ENCODE peak calls at places on chromosomes 7 and 10, in ten cellular contexts. Z, H, I, O, W, Q, K, T, P and R are unnamed samples.

GRCh38 chr10:30705086-30705624 is 75.6 kb upstream of the LYZL2 start:
- DNase-seq in Z (peak; percentile 47), H (no peak), I (no peak), O (no peak), W (no peak), Q (no peak), K (peak; percentile 72), T (no peak), P (no peak), R (no peak)

GRCh38 chr7:43491123-43491522 is 91.8 kb upstream of the STK17A start:
- DNase-seq in Z (no peak), H (no peak), I (no peak), O (no peak), W (no peak), Q (no peak), K (no peak), T (no peak), P (no peak), R (no peak)

GRCh38 chr7:46007990-46008643 is 87.0 kb upstream of the IGFBP3 start:
- DNase-seq in Z (no peak), H (no peak), I (no peak), O (no peak), W (no peak), Q (no peak), K (no peak), T (no peak), P (no peak), R (no peak)

GRCh38 chr10:119090968-119091367 is 10.4 kb upstream of the EIF3A start:
- DNase-seq in Z (peak; percentile 20), H (no peak), I (peak; percentile 47), O (no peak), W (no peak), Q (no peak), K (no peak), T (no peak), P (no peak), R (peak; percentile 37)

GRCh38 chr7:107527196-107527595 is 36.5 kb downstream of the COG5 start:
- DNase-seq in Z (no peak), H (no peak), I (no peak), O (no peak), W (no peak), Q (no peak), K (no peak), T (no peak), P (no peak), R (no peak)

GRCh38 chr10:61319550-61320256 is 133.5 kb downstream of the TMEM26 start:
- DNase-seq in Z (no peak), H (no peak), I (no peak), O (no peak), W (no peak), Q (no peak), K (no peak), T (no peak), P (no peak), R (no peak)

GRCh38 chr7:27842094-27842493 is 102.1 kb downstream of the TAX1BP1 start:
- DNase-seq in Z (no peak), H (no peak), I (no peak), O (no peak), W (no peak), Q (no peak), K (no peak), T (no peak), P (no peak), R (no peak)

GRCh38 chr10:42954776-42955492 is 121.9 kb upstream of the RET start:
- DNase-seq in Z (no peak), H (no peak), I (no peak), O (no peak), W (no peak), Q (no peak), K (peak; percentile 33), T (no peak), P (no peak), R (no peak)

GRCh38 chr7:2759736-2760097 is 71.7 kb downstream of the AMZ1 start:
- DNase-seq in Z (no peak), H (no peak), I (no peak), O (no peak), W (no peak), Q (peak; percentile 11), K (no peak), T (no peak), P (peak; percentile 46), R (no peak)

GRCh38 chr7:121994625-121995410 is 121.9 kb downstream of the PTPRZ1 start:
- DNase-seq in Z (peak; percentile 8), H (peak; percentile 59), I (peak; percentile 3), O (peak; percentile 27), W (peak; percentile 31), Q (peak; percentile 73), K (peak; percentile 76), T (peak; percentile 9), P (peak; percentile 54), R (peak; percentile 5)

GRCh38 chr7:101173752-101174244 is 6.3 kb downstream of the NAT16 start:
- DNase-seq in Z (peak; percentile 69), H (peak; percentile 90), I (peak; percentile 24), O (no peak), W (peak; percentile 61), Q (no peak), K (peak; percentile 70), T (peak; percentile 85), P (no peak), R (peak; percentile 44)